ENCODE peak calls at places on chromosomes 1 and 21, in five cellular contexts. S, G, F, I and M are unnamed samples.

GRCh38 chr1:100229681-100230443 is 19.8 kb downstream of the DBT start:
- DNase-seq in G (no peak), I (no peak), S (no peak), F (no peak), M (no peak)

GRCh38 chr1:8015809-8016165 is 10.3 kb downstream of the ERRFI1 start:
- DNase-seq in I (no peak), F (no peak), G (no peak), S (no peak), M (no peak)

GRCh38 chr1:203121186-203122015 is 6.1 kb upstream of the ADORA1 start:
- DNase-seq in S (no peak), G (no peak), I (no peak), F (no peak), M (no peak)

GRCh38 chr1:91124290-91124975 is 102.6 kb upstream of the ZNF644 start:
- DNase-seq in I (no peak), G (no peak), F (no peak), S (no peak), M (no peak)

GRCh38 chr1:166972193-166972592 is 3.1 kb downstream of the ILDR2 start:
- DNase-seq in S (no peak), F (no peak), I (no peak), G (no peak), M (no peak)

GRCh38 chr21:43764576-43765495 is 11.3 kb downstream of the CSTB start:
- DNase-seq in S (no peak), G (no peak), F (no peak), I (no peak), M (no peak)

GRCh38 chr21:32558131-32558530 is 27.2 kb downstream of the TCP10L start:
- DNase-seq in F (no peak), S (no peak), I (no peak), G (no peak), M (no peak)

GRCh38 chr21:25360593-25360992 is 246.7 kb downstream of the MRPL39 start:
- DNase-seq in F (no peak), G (no peak), I (no peak), S (no peak), M (no peak)

GRCh38 chr1:51534447-51534846 is 15.4 kb upstream of the EPS15 start:
- DNase-seq in G (no peak), S (no peak), I (no peak), F (no peak), M (no peak)

GRCh38 chr1:3431266-3431665 is 23.2 kb upstream of the ARHGEF16 start:
- DNase-seq in I (no peak), G (peak), S (no peak), F (no peak), M (no peak)

GRCh38 chr1:2970311-2971145 is 50.7 kb upstream of the ACTRT2 start:
- DNase-seq in I (no peak), F (no peak), S (no peak), G (no peak), M (no peak)

GRCh38 chr1:54742262-54742661 is 22.1 kb downstream of the PARS2 start:
- DNase-seq in S (no peak), I (no peak), F (no peak), G (no peak), M (no peak)

GRCh38 chr1:59290173-59290954 is 6.5 kb upstream of the FGGY start:
- DNase-seq in F (peak), G (peak), S (no peak), I (peak), M (peak)

GRCh38 chr1:31413405-31414005 is 492 bp downstream of the SERINC2 start:
- DNase-seq in I (peak), S (no peak), F (peak), G (peak), M (peak)

GRCh38 chr1:151968791-151969399 is 24.8 kb downstream of the S100A10 start:
- DNase-seq in G (no peak), F (no peak), S (no peak), I (no peak), M (no peak)

GRCh38 chr1:85230305-85230977 is 29.0 kb downstream of the C1orf52 start:
- DNase-seq in I (no peak), F (no peak), S (no peak), G (peak), M (no peak)

GRCh38 chr1:117466761-117467160 is 99.5 kb downstream of the MAN1A2 start:
- DNase-seq in G (no peak), I (no peak), S (no peak), F (no peak), M (no peak)

GRCh38 chr1:244012232-244012631 is 38.9 kb upstream of the ZBTB18 start:
- DNase-seq in G (peak), S (no peak), I (no peak), F (no peak), M (no peak)

GRCh38 chr1:93448292-93448982 is 519 bp downstream of the FNBP1L start:
- DNase-seq in S (no peak), I (no peak), F (peak), G (peak), M (no peak)

GRCh38 chr1:242523282-242523967 is 1.1 kb downstream of the PLD5 start:
- DNase-seq in I (no peak), G (no peak), S (no peak), F (peak), M (no peak)

GRCh38 chr1:2316451-2316940 is 74.9 kb downstream of the MORN1 start:
- DNase-seq in I (no peak), G (no peak), S (no peak), F (no peak), M (no peak)

GRCh38 chr1:7993593-7994479 is 32.3 kb downstream of the ERRFI1 start:
- DNase-seq in I (no peak), S (no peak), G (no peak), F (peak), M (peak)

GRCh38 chr1:32774950-32775634 is 42.1 kb downstream of the YARS1 start:
- DNase-seq in S (no peak), F (no peak), G (peak), I (peak), M (no peak)

GRCh38 chr1:184162266-184162665 is 110.7 kb downstream of the TSEN15 start:
- DNase-seq in G (no peak), S (no peak), F (no peak), I (no peak), M (no peak)

GRCh38 chr1:228809621-228810313 is 74.5 kb downstream of the RHOU start:
- DNase-seq in G (peak), F (no peak), I (no peak), S (no peak), M (no peak)

GRCh38 chr1:41366428-41367101 is 5.3 kb downstream of the FOXO6 start:
- DNase-seq in G (peak), F (no peak), I (peak), S (no peak), M (no peak)

GRCh38 chr1:117852846-117853555 is 76.4 kb downstream of the GDAP2 start:
- DNase-seq in F (no peak), I (no peak), S (no peak), G (no peak), M (no peak)

GRCh38 chr1:74193908-74194307 is 4.1 kb downstream of the LRRIQ3 start:
- DNase-seq in I (peak), S (no peak), F (no peak), G (no peak), M (no peak)

GRCh38 chr1:164770149-164770529 is 211.2 kb downstream of the PBX1 start:
- DNase-seq in F (no peak), S (no peak), G (no peak), I (no peak), M (no peak)

GRCh38 chr1:162319510-162320160 is 57.0 kb downstream of the SPATA46 start:
- DNase-seq in G (no peak), F (no peak), I (no peak), S (no peak), M (no peak)

GRCh38 chr1:83102630-83103071 is 896.3 kb downstream of the TTLL7 start:
- DNase-seq in S (no peak), F (no peak), I (peak), G (peak), M (no peak)

GRCh38 chr1:72635719-72636118 is 353.4 kb upstream of the NEGR1 start:
- DNase-seq in G (no peak), I (peak), F (no peak), S (no peak), M (no peak)

GRCh38 chr1:154869351-154870116 is 547 bp downstream of the KCNN3 start:
- DNase-seq in I (no peak), S (no peak), F (no peak), G (no peak), M (no peak)

GRCh38 chr21:26826801-26827200 is 18.4 kb downstream of the ADAMTS1 start:
- DNase-seq in G (no peak), S (no peak), I (no peak), F (no peak), M (no peak)